ENCODE peak calls at places on chromosomes 16 and 17, in seven cellular contexts. One of them, this sample, is unnamed.

GRCh38 chr16:82506734-82507133 is 120.0 kb upstream of the CDH13 start:
- DNase-seq in neuronal stem cell: no peak
- DNase-seq in IMR-90: peak
- DNase-seq in H9: no peak
- DNase-seq in mesendoderm: no peak
- DNase-seq in trophoblast cell: no peak
- DNase-seq in mesenchymal stem cell: no peak
- DNase-seq in this sample: no peak

GRCh38 chr17:43832168-43832975 is 574 bp downstream of the MPP3 start:
- DNase-seq in neuronal stem cell: no peak
- DNase-seq in IMR-90: peak
- DNase-seq in H9: no peak
- DNase-seq in mesendoderm: peak
- DNase-seq in trophoblast cell: peak
- DNase-seq in mesenchymal stem cell: peak
- DNase-seq in this sample: peak

GRCh38 chr17:65292430-65292829 is 155.3 kb downstream of the RGS9 start:
- DNase-seq in neuronal stem cell: no peak
- DNase-seq in IMR-90: no peak
- DNase-seq in H9: no peak
- DNase-seq in mesendoderm: no peak
- DNase-seq in trophoblast cell: no peak
- DNase-seq in mesenchymal stem cell: no peak
- DNase-seq in this sample: no peak

GRCh38 chr16:49011807-49012345 is 269.8 kb downstream of the CBLN1 start:
- DNase-seq in neuronal stem cell: no peak
- DNase-seq in IMR-90: no peak
- DNase-seq in H9: no peak
- DNase-seq in mesendoderm: peak
- DNase-seq in trophoblast cell: no peak
- DNase-seq in mesenchymal stem cell: no peak
- DNase-seq in this sample: no peak

GRCh38 chr16:84741351-84741791 is 41.6 kb downstream of the USP10 start:
- DNase-seq in neuronal stem cell: no peak
- DNase-seq in IMR-90: peak
- DNase-seq in H9: no peak
- DNase-seq in mesendoderm: no peak
- DNase-seq in trophoblast cell: no peak
- DNase-seq in mesenchymal stem cell: peak
- DNase-seq in this sample: no peak

GRCh38 chr16:66004706-66005105 is 361.8 kb upstream of the CDH5 start:
- DNase-seq in neuronal stem cell: no peak
- DNase-seq in IMR-90: peak
- DNase-seq in H9: no peak
- DNase-seq in mesendoderm: no peak
- DNase-seq in trophoblast cell: no peak
- DNase-seq in mesenchymal stem cell: no peak
- DNase-seq in this sample: no peak

GRCh38 chr17:81924557-81925532 is 2.7 kb downstream of the MAFG start:
- DNase-seq in neuronal stem cell: no peak
- DNase-seq in IMR-90: no peak
- DNase-seq in H9: peak
- DNase-seq in mesendoderm: peak
- DNase-seq in trophoblast cell: no peak
- DNase-seq in mesenchymal stem cell: no peak
- DNase-seq in this sample: no peak

GRCh38 chr17:79600613-79601221 is 10.1 kb downstream of the RBFOX3 start:
- DNase-seq in neuronal stem cell: no peak
- DNase-seq in IMR-90: no peak
- DNase-seq in H9: no peak
- DNase-seq in mesendoderm: no peak
- DNase-seq in trophoblast cell: no peak
- DNase-seq in mesenchymal stem cell: no peak
- DNase-seq in this sample: no peak

GRCh38 chr16:85514295-85514600 is 98.9 kb upstream of the GSE1 start:
- DNase-seq in neuronal stem cell: no peak
- DNase-seq in IMR-90: peak
- DNase-seq in H9: no peak
- DNase-seq in mesendoderm: no peak
- DNase-seq in trophoblast cell: no peak
- DNase-seq in mesenchymal stem cell: no peak
- DNase-seq in this sample: no peak

GRCh38 chr17:45260204-45260783 is 1.6 kb downstream of the SPATA32 start:
- DNase-seq in neuronal stem cell: no peak
- DNase-seq in IMR-90: no peak
- DNase-seq in H9: no peak
- DNase-seq in mesendoderm: no peak
- DNase-seq in trophoblast cell: no peak
- DNase-seq in mesenchymal stem cell: no peak
- DNase-seq in this sample: no peak

GRCh38 chr16:88372522-88372921 is 10.2 kb upstream of the ZNF469 start:
- DNase-seq in neuronal stem cell: no peak
- DNase-seq in IMR-90: no peak
- DNase-seq in H9: no peak
- DNase-seq in mesendoderm: no peak
- DNase-seq in trophoblast cell: no peak
- DNase-seq in mesenchymal stem cell: no peak
- DNase-seq in this sample: no peak

GRCh38 chr16:19348578-19349315 is 63.2 kb downstream of the CLEC19A start:
- DNase-seq in neuronal stem cell: peak
- DNase-seq in IMR-90: no peak
- DNase-seq in H9: peak
- DNase-seq in mesendoderm: peak
- DNase-seq in trophoblast cell: no peak
- DNase-seq in mesenchymal stem cell: no peak
- DNase-seq in this sample: peak

GRCh38 chr16:50043358-50043757 is 18.3 kb downstream of the CNEP1R1 start:
- DNase-seq in neuronal stem cell: no peak
- DNase-seq in IMR-90: no peak
- DNase-seq in H9: no peak
- DNase-seq in mesendoderm: peak
- DNase-seq in trophoblast cell: no peak
- DNase-seq in mesenchymal stem cell: no peak
- DNase-seq in this sample: no peak

GRCh38 chr17:19322129-19322505 is 40.4 kb downstream of the B9D1 start:
- DNase-seq in neuronal stem cell: no peak
- DNase-seq in IMR-90: no peak
- DNase-seq in H9: no peak
- DNase-seq in mesendoderm: no peak
- DNase-seq in trophoblast cell: no peak
- DNase-seq in mesenchymal stem cell: no peak
- DNase-seq in this sample: no peak

GRCh38 chr17:43713494-43714162 is 45.0 kb downstream of the SOST start:
- DNase-seq in neuronal stem cell: no peak
- DNase-seq in IMR-90: no peak
- DNase-seq in H9: peak
- DNase-seq in mesendoderm: peak
- DNase-seq in trophoblast cell: peak
- DNase-seq in mesenchymal stem cell: peak
- DNase-seq in this sample: peak

GRCh38 chr17:15180121-15180561 is 85.0 kb downstream of the PMP22 start:
- DNase-seq in neuronal stem cell: no peak
- DNase-seq in IMR-90: no peak
- DNase-seq in H9: peak
- DNase-seq in mesendoderm: peak
- DNase-seq in trophoblast cell: no peak
- DNase-seq in mesenchymal stem cell: no peak
- DNase-seq in this sample: peak

GRCh38 chr17:15177343-15177742 is 87.8 kb downstream of the PMP22 start:
- DNase-seq in neuronal stem cell: no peak
- DNase-seq in IMR-90: no peak
- DNase-seq in H9: no peak
- DNase-seq in mesendoderm: no peak
- DNase-seq in trophoblast cell: no peak
- DNase-seq in mesenchymal stem cell: no peak
- DNase-seq in this sample: no peak

GRCh38 chr17:15184872-15185624 is 80.1 kb downstream of the PMP22 start:
- DNase-seq in neuronal stem cell: no peak
- DNase-seq in IMR-90: no peak
- DNase-seq in H9: no peak
- DNase-seq in mesendoderm: no peak
- DNase-seq in trophoblast cell: no peak
- DNase-seq in mesenchymal stem cell: no peak
- DNase-seq in this sample: no peak

GRCh38 chr17:15181816-15182215 is 83.3 kb downstream of the PMP22 start:
- DNase-seq in neuronal stem cell: no peak
- DNase-seq in IMR-90: no peak
- DNase-seq in H9: no peak
- DNase-seq in mesendoderm: peak
- DNase-seq in trophoblast cell: no peak
- DNase-seq in mesenchymal stem cell: no peak
- DNase-seq in this sample: no peak

GRCh38 chr17:15181333-15181732 is 83.8 kb downstream of the PMP22 start:
- DNase-seq in neuronal stem cell: no peak
- DNase-seq in IMR-90: no peak
- DNase-seq in H9: no peak
- DNase-seq in mesendoderm: no peak
- DNase-seq in trophoblast cell: no peak
- DNase-seq in mesenchymal stem cell: no peak
- DNase-seq in this sample: no peak
- H2AK5ac ChIP-seq in neuronal stem cell: no peak
- H2AK5ac ChIP-seq in IMR-90: no peak
- H2AK5ac ChIP-seq in H9: no peak
- H2AK5ac ChIP-seq in mesendoderm: no peak
- H2AK5ac ChIP-seq in trophoblast cell: no peak
- H2AK5ac ChIP-seq in mesenchymal stem cell: no peak
- H2AK5ac ChIP-seq in this sample: peak

GRCh38 chr16:6496996-6497395 is 835.6 kb upstream of the RBFOX1 start:
- DNase-seq in neuronal stem cell: no peak
- DNase-seq in IMR-90: no peak
- DNase-seq in H9: no peak
- DNase-seq in mesendoderm: no peak
- DNase-seq in trophoblast cell: no peak
- DNase-seq in mesenchymal stem cell: no peak
- DNase-seq in this sample: no peak

GRCh38 chr16:6493555-6493954 is 839.1 kb upstream of the RBFOX1 start:
- DNase-seq in neuronal stem cell: no peak
- DNase-seq in IMR-90: no peak
- DNase-seq in H9: no peak
- DNase-seq in mesendoderm: no peak
- DNase-seq in trophoblast cell: no peak
- DNase-seq in mesenchymal stem cell: no peak
- DNase-seq in this sample: no peak

GRCh38 chr16:6492742-6493141 is 839.9 kb upstream of the RBFOX1 start:
- DNase-seq in neuronal stem cell: no peak
- DNase-seq in IMR-90: no peak
- DNase-seq in H9: no peak
- DNase-seq in mesendoderm: no peak
- DNase-seq in trophoblast cell: no peak
- DNase-seq in mesenchymal stem cell: no peak
- DNase-seq in this sample: no peak
- H2AK5ac ChIP-seq in neuronal stem cell: no peak
- H2AK5ac ChIP-seq in IMR-90: no peak
- H2AK5ac ChIP-seq in H9: no peak
- H2AK5ac ChIP-seq in mesendoderm: no peak
- H2AK5ac ChIP-seq in trophoblast cell: no peak
- H2AK5ac ChIP-seq in mesenchymal stem cell: no peak
- H2AK5ac ChIP-seq in this sample: no peak

GRCh38 chr16:51236583-51236982 is 85.5 kb upstream of the SALL1 start:
- DNase-seq in neuronal stem cell: no peak
- DNase-seq in IMR-90: no peak
- DNase-seq in H9: no peak
- DNase-seq in mesendoderm: peak
- DNase-seq in trophoblast cell: no peak
- DNase-seq in mesenchymal stem cell: no peak
- DNase-seq in this sample: no peak
- H2AK5ac ChIP-seq in neuronal stem cell: no peak
- H2AK5ac ChIP-seq in IMR-90: no peak
- H2AK5ac ChIP-seq in H9: no peak
- H2AK5ac ChIP-seq in mesendoderm: peak
- H2AK5ac ChIP-seq in trophoblast cell: no peak
- H2AK5ac ChIP-seq in mesenchymal stem cell: no peak
- H2AK5ac ChIP-seq in this sample: no peak

DNA sequence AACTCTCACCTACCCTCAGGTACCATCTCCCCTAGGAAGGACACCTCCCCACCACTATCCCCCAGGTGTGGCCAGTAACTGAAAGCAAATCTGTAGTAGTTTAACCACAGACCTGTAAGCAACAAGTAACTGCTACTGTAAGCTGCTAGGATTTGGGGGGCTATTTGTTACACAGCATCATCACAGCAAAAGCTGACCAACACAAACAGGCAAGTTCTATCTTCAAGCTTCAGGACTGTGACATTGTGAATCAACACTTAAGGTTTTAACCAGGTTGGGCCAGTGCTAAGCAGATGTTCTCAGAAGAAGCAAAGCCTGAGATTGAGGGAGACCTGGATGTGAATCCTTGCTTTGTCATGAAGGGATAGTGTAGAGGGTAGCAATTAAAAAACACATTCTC is 47.0 kb downstream of the ABCC6 start:
- DNase-seq in neuronal stem cell: no peak
- DNase-seq in IMR-90: no peak
- DNase-seq in H9: no peak
- DNase-seq in mesendoderm: no peak
- DNase-seq in trophoblast cell: no peak
- DNase-seq in mesenchymal stem cell: no peak
- DNase-seq in this sample: no peak
- H2AK5ac ChIP-seq in neuronal stem cell: no peak
- H2AK5ac ChIP-seq in IMR-90: no peak
- H2AK5ac ChIP-seq in H9: no peak
- H2AK5ac ChIP-seq in mesendoderm: no peak
- H2AK5ac ChIP-seq in trophoblast cell: no peak
- H2AK5ac ChIP-seq in mesenchymal stem cell: no peak
- H2AK5ac ChIP-seq in this sample: no peak

This sample was measured in H1.